ENCODE peak calls at places on chromosomes 12 and 14, in eight cellular contexts. One of them, this sample, is unnamed.

GRCh38 chr14:24425704-24426103 is 3.8 kb downstream of the CBLN3 start:
- DNase-seq in tibial nerve: no peak
- DNase-seq in transverse colon: no peak
- DNase-seq in stomach: no peak
- DNase-seq in ovary: no peak
- DNase-seq in H1: no peak
- DNase-seq in A549: peak
- DNase-seq in K562: peak
- DNase-seq in this sample: no peak

GRCh38 chr12:118984206-118984943 is 3.0 kb downstream of the SRRM4 start:
- DNase-seq in tibial nerve: no peak
- DNase-seq in transverse colon: no peak
- DNase-seq in stomach: no peak
- DNase-seq in ovary: no peak
- DNase-seq in H1: no peak
- DNase-seq in A549: no peak
- DNase-seq in K562: no peak
- DNase-seq in this sample: no peak

GRCh38 chr14:94037954-94038353 is 11.8 kb downstream of the OTUB2 start:
- DNase-seq in tibial nerve: no peak
- DNase-seq in transverse colon: no peak
- DNase-seq in stomach: no peak
- DNase-seq in ovary: no peak
- DNase-seq in H1: no peak
- DNase-seq in A549: no peak
- DNase-seq in K562: no peak
- DNase-seq in this sample: no peak

GRCh38 chr12:78119351-78119918 is 288.7 kb downstream of the NAV3 start:
- DNase-seq in tibial nerve: no peak
- DNase-seq in transverse colon: no peak
- DNase-seq in stomach: no peak
- DNase-seq in ovary: no peak
- DNase-seq in H1: no peak
- DNase-seq in A549: no peak
- DNase-seq in K562: no peak
- DNase-seq in this sample: no peak

GRCh38 chr14:100892496-100893227 is 10.9 kb downstream of the RTL1 start:
- DNase-seq in tibial nerve: no peak
- DNase-seq in transverse colon: peak
- DNase-seq in stomach: peak
- DNase-seq in ovary: no peak
- DNase-seq in H1: no peak
- DNase-seq in A549: no peak
- DNase-seq in K562: no peak
- DNase-seq in this sample: peak

GRCh38 chr12:59808317-59808910 is 212.6 kb downstream of the SLC16A7 start:
- DNase-seq in tibial nerve: no peak
- DNase-seq in transverse colon: no peak
- DNase-seq in stomach: no peak
- DNase-seq in ovary: no peak
- DNase-seq in H1: no peak
- DNase-seq in A549: peak
- DNase-seq in K562: peak
- DNase-seq in this sample: no peak

GRCh38 chr12:116458492-116458891 is 100.7 kb upstream of the MAP1LC3B2 start:
- DNase-seq in tibial nerve: no peak
- DNase-seq in transverse colon: no peak
- DNase-seq in stomach: no peak
- DNase-seq in ovary: no peak
- DNase-seq in H1: no peak
- DNase-seq in A549: no peak
- DNase-seq in K562: peak
- DNase-seq in this sample: no peak

GRCh38 chr12:69527506-69528272 is 57.5 kb downstream of the FRS2 start:
- DNase-seq in tibial nerve: no peak
- DNase-seq in transverse colon: no peak
- DNase-seq in stomach: no peak
- DNase-seq in ovary: no peak
- DNase-seq in H1: no peak
- DNase-seq in A549: no peak
- DNase-seq in K562: no peak
- DNase-seq in this sample: no peak

GRCh38 chr12:69345077-69345476 is 3.1 kb upstream of the LYZ start:
- DNase-seq in tibial nerve: no peak
- DNase-seq in transverse colon: no peak
- DNase-seq in stomach: no peak
- DNase-seq in ovary: no peak
- DNase-seq in H1: no peak
- DNase-seq in A549: no peak
- DNase-seq in K562: no peak
- DNase-seq in this sample: no peak

GRCh38 chr14:33734387-33734786 is 216.5 kb downstream of the EGLN3 start:
- DNase-seq in tibial nerve: no peak
- DNase-seq in transverse colon: no peak
- DNase-seq in stomach: no peak
- DNase-seq in ovary: no peak
- DNase-seq in H1: no peak
- DNase-seq in A549: no peak
- DNase-seq in K562: no peak
- DNase-seq in this sample: no peak

GRCh38 chr14:103733651-103734050 is 18.0 kb downstream of the ZFYVE21 start:
- DNase-seq in tibial nerve: no peak
- DNase-seq in transverse colon: no peak
- DNase-seq in stomach: no peak
- DNase-seq in ovary: no peak
- DNase-seq in H1: no peak
- DNase-seq in A549: no peak
- DNase-seq in K562: no peak
- DNase-seq in this sample: peak

GRCh38 chr12:104627975-104628322 is 171.2 kb downstream of the CHST11 start:
- DNase-seq in tibial nerve: no peak
- DNase-seq in transverse colon: no peak
- DNase-seq in stomach: no peak
- DNase-seq in ovary: no peak
- DNase-seq in H1: no peak
- DNase-seq in A549: no peak
- DNase-seq in K562: no peak
- DNase-seq in this sample: no peak

GRCh38 chr14:27199272-27199671 is 601.4 kb upstream of the NOVA1 start:
- DNase-seq in tibial nerve: no peak
- DNase-seq in transverse colon: no peak
- DNase-seq in stomach: no peak
- DNase-seq in ovary: no peak
- DNase-seq in H1: no peak
- DNase-seq in A549: no peak
- DNase-seq in K562: no peak
- DNase-seq in this sample: no peak

GRCh38 chr14:38309522-38310262 is 53.8 kb upstream of the CLEC14A start:
- DNase-seq in tibial nerve: no peak
- DNase-seq in transverse colon: no peak
- DNase-seq in stomach: no peak
- DNase-seq in ovary: no peak
- DNase-seq in H1: no peak
- DNase-seq in A549: no peak
- DNase-seq in K562: no peak
- DNase-seq in this sample: no peak

GRCh38 chr12:93946542-93947150 is 201.7 kb upstream of the PLXNC1 start:
- DNase-seq in tibial nerve: no peak
- DNase-seq in transverse colon: no peak
- DNase-seq in stomach: no peak
- DNase-seq in ovary: no peak
- DNase-seq in H1: no peak
- DNase-seq in A549: no peak
- DNase-seq in K562: no peak
- DNase-seq in this sample: no peak

GRCh38 chr12:10689146-10689545 is 15.3 kb upstream of the STYK1 start:
- DNase-seq in tibial nerve: no peak
- DNase-seq in transverse colon: no peak
- DNase-seq in stomach: no peak
- DNase-seq in ovary: no peak
- DNase-seq in H1: no peak
- DNase-seq in A549: no peak
- DNase-seq in K562: no peak
- DNase-seq in this sample: no peak

GRCh38 chr14:39097159-39097558 is 5.9 kb downstream of the SEC23A start:
- DNase-seq in tibial nerve: no peak
- DNase-seq in transverse colon: no peak
- DNase-seq in stomach: no peak
- DNase-seq in ovary: no peak
- DNase-seq in H1: no peak
- DNase-seq in A549: peak
- DNase-seq in K562: peak
- DNase-seq in this sample: no peak

GRCh38 chr14:65070710-65071033 is 31.6 kb downstream of the MAX start:
- DNase-seq in tibial nerve: no peak
- DNase-seq in transverse colon: peak
- DNase-seq in stomach: peak
- DNase-seq in ovary: no peak
- DNase-seq in H1: no peak
- DNase-seq in A549: no peak
- DNase-seq in K562: no peak
- DNase-seq in this sample: no peak

GRCh38 chr14:37482428-37482827 is 112.6 kb downstream of the FOXA1 start:
- DNase-seq in tibial nerve: no peak
- DNase-seq in transverse colon: no peak
- DNase-seq in stomach: no peak
- DNase-seq in ovary: no peak
- DNase-seq in H1: no peak
- DNase-seq in A549: peak
- DNase-seq in K562: no peak
- DNase-seq in this sample: no peak

GRCh38 chr12:53211476-53212381 is 4.7 kb upstream of the ITGB7 start:
- DNase-seq in tibial nerve: no peak
- DNase-seq in transverse colon: no peak
- DNase-seq in stomach: no peak
- DNase-seq in ovary: no peak
- DNase-seq in H1: peak
- DNase-seq in A549: peak
- DNase-seq in K562: peak
- DNase-seq in this sample: no peak

GRCh38 chr12:52337054-52337453 is 15.9 kb upstream of the KRT83 start:
- DNase-seq in tibial nerve: no peak
- DNase-seq in transverse colon: no peak
- DNase-seq in stomach: no peak
- DNase-seq in ovary: no peak
- DNase-seq in H1: no peak
- DNase-seq in A549: no peak
- DNase-seq in K562: no peak
- DNase-seq in this sample: no peak

DNA sequence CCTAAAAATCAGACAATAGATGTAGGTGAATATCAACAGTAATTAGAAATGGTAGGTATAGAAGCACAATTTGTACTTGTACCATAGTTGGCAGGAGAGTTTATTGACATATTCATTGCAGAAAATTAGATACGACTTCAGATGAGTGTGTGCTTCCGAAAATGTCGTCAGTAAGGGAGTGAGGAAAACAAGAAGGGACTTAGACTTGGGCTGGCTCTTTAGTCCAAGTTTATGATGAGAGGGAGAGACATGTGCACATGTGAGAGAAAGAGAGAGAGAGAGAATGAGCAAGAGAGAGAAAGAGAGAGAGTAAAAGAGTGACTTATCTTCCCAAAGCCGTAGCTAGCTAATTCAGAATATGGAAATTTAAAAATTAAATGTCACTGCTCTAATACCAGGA is 230.5 kb upstream of the NPAS3 start:
- DNase-seq in tibial nerve: no peak
- DNase-seq in transverse colon: no peak
- DNase-seq in stomach: no peak
- DNase-seq in ovary: no peak
- DNase-seq in H1: no peak
- DNase-seq in A549: no peak
- DNase-seq in K562: no peak
- DNase-seq in this sample: no peak
- H3K27ac ChIP-seq in tibial nerve: no peak
- H3K27ac ChIP-seq in transverse colon: peak
- H3K27ac ChIP-seq in stomach: peak
- H3K27ac ChIP-seq in ovary: no peak
- H3K27ac ChIP-seq in H1: no peak
- H3K27ac ChIP-seq in A549: no peak
- H3K27ac ChIP-seq in K562: no peak
- H3K27ac ChIP-seq in this sample: peak

GRCh38 chr14:95601650-95602049 is 66.8 kb downstream of the GLRX5 start:
- DNase-seq in tibial nerve: no peak
- DNase-seq in transverse colon: no peak
- DNase-seq in stomach: no peak
- DNase-seq in ovary: no peak
- DNase-seq in H1: no peak
- DNase-seq in A549: no peak
- DNase-seq in K562: peak
- DNase-seq in this sample: no peak

GRCh38 chr14:95603415-95603814 is 68.6 kb downstream of the GLRX5 start:
- DNase-seq in tibial nerve: no peak
- DNase-seq in transverse colon: no peak
- DNase-seq in stomach: no peak
- DNase-seq in ovary: no peak
- DNase-seq in H1: no peak
- DNase-seq in A549: no peak
- DNase-seq in K562: no peak
- DNase-seq in this sample: no peak

DNA sequence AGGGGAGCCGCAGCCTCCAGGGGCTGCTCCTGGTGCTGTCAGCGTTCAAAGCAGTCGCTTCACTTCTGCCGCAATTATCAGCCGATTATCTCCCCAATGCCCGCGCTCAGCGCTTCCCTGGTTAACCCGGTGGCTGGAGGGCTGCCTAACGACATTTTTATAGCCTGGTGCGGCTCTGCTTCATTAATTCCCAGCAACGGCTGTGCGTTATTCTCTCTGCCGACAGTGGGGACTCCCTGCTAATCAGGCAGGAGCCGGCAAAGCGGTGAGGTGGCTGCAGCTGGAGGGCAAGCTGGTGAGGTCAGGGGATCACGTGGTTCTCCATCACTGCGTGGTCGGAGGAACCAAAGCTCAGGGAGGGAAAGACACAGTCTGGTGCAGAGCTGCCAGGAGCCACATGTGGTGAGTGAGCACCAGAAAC is 62.9 kb downstream of the GLRX5 start:
- DNase-seq in tibial nerve: no peak
- DNase-seq in transverse colon: no peak
- DNase-seq in stomach: no peak
- DNase-seq in ovary: no peak
- DNase-seq in H1: peak
- DNase-seq in A549: no peak
- DNase-seq in K562: peak
- DNase-seq in this sample: no peak
- TF ChIP-seq EP300 in tibial nerve: no peak
- TF ChIP-seq EP300 in transverse colon: no peak
- TF ChIP-seq EP300 in stomach: no peak
- TF ChIP-seq EP300 in ovary: no peak
- TF ChIP-seq EP300 in H1: no peak
- TF ChIP-seq EP300 in A549: no peak
- TF ChIP-seq EP300 in K562: no peak
- TF ChIP-seq EP300 in this sample: no peak

GRCh38 chr14:90599339-90599738 is 202.5 kb downstream of the CALM1 start:
- DNase-seq in tibial nerve: no peak
- DNase-seq in transverse colon: no peak
- DNase-seq in stomach: no peak
- DNase-seq in ovary: no peak
- DNase-seq in H1: no peak
- DNase-seq in A549: no peak
- DNase-seq in K562: no peak
- DNase-seq in this sample: peak
- H3K27ac ChIP-seq in tibial nerve: no peak
- H3K27ac ChIP-seq in transverse colon: no peak
- H3K27ac ChIP-seq in stomach: no peak
- H3K27ac ChIP-seq in ovary: no peak
- H3K27ac ChIP-seq in H1: no peak
- H3K27ac ChIP-seq in A549: peak
- H3K27ac ChIP-seq in K562: no peak
- H3K27ac ChIP-seq in this sample: no peak

GRCh38 chr14:73143003-73143402 is 6.7 kb downstream of the PSEN1 start:
- DNase-seq in tibial nerve: no peak
- DNase-seq in transverse colon: no peak
- DNase-seq in stomach: no peak
- DNase-seq in ovary: no peak
- DNase-seq in H1: no peak
- DNase-seq in A549: no peak
- DNase-seq in K562: no peak
- DNase-seq in this sample: no peak
- TF ChIP-seq EP300 in tibial nerve: no peak
- TF ChIP-seq EP300 in transverse colon: no peak
- TF ChIP-seq EP300 in stomach: no peak
- TF ChIP-seq EP300 in ovary: no peak
- TF ChIP-seq EP300 in H1: no peak
- TF ChIP-seq EP300 in A549: no peak
- TF ChIP-seq EP300 in K562: no peak
- TF ChIP-seq EP300 in this sample: no peak

This sample was measured in sigmoid colon.